ENCODE peak calls at places on chromosomes 4 and X, in six cellular contexts. F, K, C, L, Y and I are unnamed samples.

GRCh38 chr4:143082698-143083097 is 102.0 kb upstream of the USP38 start:
- DNase-seq in F (no peak), K (no peak), C (no peak), L (no peak), Y (no peak), I (no peak)

GRCh38 chr4:85127653-85128052 is 161.2 kb upstream of the WDFY3 start:
- DNase-seq in F (no peak), K (peak; percentile 44), C (peak; percentile 46), L (no peak), Y (peak; percentile 58), I (no peak)

GRCh38 chr4:93384897-93385296 is 443.7 kb upstream of the ATOH1 start:
- DNase-seq in F (no peak), K (peak; percentile 48), C (peak; percentile 13), L (no peak), Y (no peak), I (peak; percentile 44)

GRCh38 chrX:18643853-18644252 is 28.1 kb downstream of the RS1 start:
- DNase-seq in F (no peak), K (no peak), C (no peak), L (no peak), Y (no peak), I (no peak)

GRCh38 chrX:42093756-42094155 is 170.4 kb upstream of the CASK start:
- DNase-seq in F (no peak), K (peak; percentile 40), C (peak; percentile 28), L (no peak), Y (no peak), I (peak; percentile 30)

GRCh38 chrX:134026732-134027311 is 41.4 kb upstream of the GPC3 start:
- DNase-seq in F (no peak), K (peak; percentile 16), C (peak; percentile 0), L (no peak), Y (peak; percentile 16), I (peak; percentile 3)

GRCh38 chr4:89119836-89120235 is 8.5 kb downstream of the TIGD2 start:
- DNase-seq in F (no peak), K (no peak), C (peak; percentile 63), L (no peak), Y (no peak), I (peak; percentile 40)

GRCh38 chr4:55348436-55348835 is 2.4 kb downstream of the SRD5A3 start:
- DNase-seq in F (no peak), K (no peak), C (peak; percentile 46), L (no peak), Y (no peak), I (no peak)

GRCh38 chr4:124321370-124321769 is 391.2 kb downstream of the ANKRD50 start:
- DNase-seq in F (no peak), K (no peak), C (peak; percentile 1), L (no peak), Y (no peak), I (no peak)

GRCh38 chr4:107824367-107825071 is at the start of gene SGMS2:
- DNase-seq in F (peak; percentile 21), K (peak; percentile 93), C (peak; percentile 90), L (peak; percentile 90), Y (peak; percentile 18), I (peak; percentile 91)